ENCODE peak calls at places on chromosomes 4 and X, in ten cellular contexts. E is iPS DF 6.9; F is mammary epithelial cell; G is OCI-M1; Q is NCI-H1092; A is activated CD8-positive, alpha-beta memory T cell treated with anti-CD3 and anti-CD28 coated beads for 48 hours; N is fibroblast of the aortic adventitia; U is cerebellar cortex; T is NCI-H460; I is KG1. Y is an unnamed sample.

GRCh38 chr4:124184767-124185166 is 527.8 kb downstream of the ANKRD50 start:
- DNase-seq in E (no peak), F (no peak), G (no peak), Q (no peak), A (no peak), N (no peak), U (no peak), T (no peak), I (no peak), Y (no peak)

GRCh38 chrX:116204947-116205346 is 34.4 kb downstream of the AGTR2 start:
- DNase-seq in E (peak; percentile 5), F (peak; percentile 11), G (peak; percentile 44), Q (no peak), A (no peak), N (peak; percentile 39), U (peak; percentile 12), T (peak; percentile 32), I (no peak), Y (no peak)

GRCh38 chr4:75895744-75896314 is 6.4 kb downstream of the PPEF2 start:
- DNase-seq in E (peak; percentile 55), F (peak; percentile 11), G (peak; percentile 58), Q (no peak), A (no peak), N (peak; percentile 43), U (peak; percentile 22), T (peak; percentile 24), I (no peak), Y (no peak)

GRCh38 chr4:74374561-74375327 is 9.8 kb downstream of the EREG start:
- DNase-seq in E (no peak), F (peak; percentile 99), G (no peak), Q (no peak), A (no peak), N (peak; percentile 54), U (no peak), T (peak; percentile 95), I (no peak), Y (no peak)

GRCh38 chr4:122948671-122949070 is 26.3 kb upstream of the NUDT6 start:
- DNase-seq in E (no peak), F (no peak), G (no peak), Q (no peak), A (no peak), N (no peak), U (no peak), T (no peak), I (no peak), Y (no peak)

GRCh38 chr4:23788460-23788859 is 101.4 kb downstream of the PPARGC1A start:
- DNase-seq in E (no peak), F (no peak), G (peak; percentile 17), Q (no peak), A (no peak), N (peak; percentile 7), U (no peak), T (no peak), I (no peak), Y (no peak)

GRCh38 chrX:118726887-118727685 is at the start of gene IL13RA1:
- DNase-seq in E (no peak), F (peak; percentile 84), G (peak; percentile 82), Q (peak; percentile 53), A (no peak), N (peak; percentile 65), U (peak; percentile 47), T (peak; percentile 86), I (no peak), Y (peak; percentile 83)

GRCh38 chr4:121696641-121697461 is at the start of gene ANXA5:
- DNase-seq in E (peak; percentile 18), F (peak; percentile 86), G (peak; percentile 86), Q (peak; percentile 27), A (peak; percentile 38), N (peak; percentile 85), U (peak; percentile 61), T (peak; percentile 82), I (no peak), Y (peak; percentile 93)

GRCh38 chr4:87559090-87559837 is 30.1 kb upstream of the SPARCL1 start:
- DNase-seq in E (peak; percentile 35), F (no peak), G (peak; percentile 89), Q (peak; percentile 49), A (no peak), N (no peak), U (peak; percentile 76), T (no peak), I (peak; percentile 44), Y (no peak)